ENCODE peak calls at places on chromosomes 6 and 20, in seven cellular contexts. One of them, this sample, is unnamed.
A peak's percentile ranks its signal among the peaks of the same experiment; 100 is the strongest.

GRCh38 chr20:8532169-8532568 is 400.1 kb downstream of the PLCB1 start:
- DNase-seq in stromal cell of bone marrow: no peak
- DNase-seq in activated B cell treated with CpG ODN at 0.5 μM for 24 hours: no peak
- DNase-seq in anterior cingulate cortex: no peak
- DNase-seq in substantia nigra: no peak
- DNase-seq in GM12865: no peak
- DNase-seq in posterior cingulate gyrus: no peak
- DNase-seq in this sample: no peak

GRCh38 chr6:81668615-81669047 is 83.8 kb downstream of the TENT5A start:
- DNase-seq in stromal cell of bone marrow: no peak
- DNase-seq in activated B cell treated with CpG ODN at 0.5 μM for 24 hours: no peak
- DNase-seq in anterior cingulate cortex: no peak
- DNase-seq in substantia nigra: no peak
- DNase-seq in GM12865: no peak
- DNase-seq in posterior cingulate gyrus: no peak
- DNase-seq in this sample: no peak

GRCh38 chr6:33685411-33686224 is 25.9 kb downstream of the UQCC2 start:
- DNase-seq in stromal cell of bone marrow: no peak
- DNase-seq in activated B cell treated with CpG ODN at 0.5 μM for 24 hours: no peak
- DNase-seq in anterior cingulate cortex: no peak
- DNase-seq in substantia nigra: no peak
- DNase-seq in GM12865: no peak
- DNase-seq in posterior cingulate gyrus: no peak
- DNase-seq in this sample: no peak

GRCh38 chr6:165649701-165650137 is 13.3 kb downstream of the PDE10A start:
- DNase-seq in stromal cell of bone marrow: no peak
- DNase-seq in activated B cell treated with CpG ODN at 0.5 μM for 24 hours: no peak
- DNase-seq in anterior cingulate cortex: no peak
- DNase-seq in substantia nigra: no peak
- DNase-seq in GM12865: no peak
- DNase-seq in posterior cingulate gyrus: no peak
- DNase-seq in this sample: no peak

GRCh38 chr20:20370087-20370575 is 2.2 kb downstream of the INSM1 start:
- DNase-seq in stromal cell of bone marrow: no peak
- DNase-seq in activated B cell treated with CpG ODN at 0.5 μM for 24 hours: no peak
- DNase-seq in anterior cingulate cortex: no peak
- DNase-seq in substantia nigra: no peak
- DNase-seq in GM12865: no peak
- DNase-seq in posterior cingulate gyrus: no peak
- DNase-seq in this sample: no peak

GRCh38 chr6:1890071-1890470 is 280.4 kb downstream of the FOXC1 start:
- DNase-seq in stromal cell of bone marrow: no peak
- DNase-seq in activated B cell treated with CpG ODN at 0.5 μM for 24 hours: no peak
- DNase-seq in anterior cingulate cortex: no peak
- DNase-seq in substantia nigra: no peak
- DNase-seq in GM12865: peak; percentile 12
- DNase-seq in posterior cingulate gyrus: no peak
- DNase-seq in this sample: no peak

GRCh38 chr6:118775381-118775780 is 118.6 kb upstream of the ASF1A start:
- DNase-seq in stromal cell of bone marrow: no peak
- DNase-seq in activated B cell treated with CpG ODN at 0.5 μM for 24 hours: no peak
- DNase-seq in anterior cingulate cortex: no peak
- DNase-seq in substantia nigra: no peak
- DNase-seq in GM12865: no peak
- DNase-seq in posterior cingulate gyrus: no peak
- DNase-seq in this sample: no peak

GRCh38 chr20:23125625-23126191 is 39.6 kb upstream of the CD93 start:
- DNase-seq in stromal cell of bone marrow: no peak
- DNase-seq in activated B cell treated with CpG ODN at 0.5 μM for 24 hours: no peak
- DNase-seq in anterior cingulate cortex: no peak
- DNase-seq in substantia nigra: peak; percentile 36
- DNase-seq in GM12865: peak; percentile 52
- DNase-seq in posterior cingulate gyrus: no peak
- DNase-seq in this sample: peak; percentile 38